ENCODE peak calls at places on chromosomes 16 and 17, in ten cellular contexts. J is retinal pigment epithelial cell; W is activated CD8-positive, alpha-beta T cell treated with anti-CD3 and anti-CD28 coated beads, Interleukin-2, amount 10 ng/mL, durations not matched to agents 7 days and 5 days; Z is left colon; A is activated gamma-delta T cell treated with Interleukin-2 at 50 U/mL for 16 hours; T is NCI-H1417; D is NCI-H1436; U is AG09309; B is GF-D8; Y is CD8-positive, alpha-beta T cell. O is an unnamed sample.
A peak's percentile ranks its signal among the peaks of the same experiment; 100 is the strongest.

GRCh38 chr16:73483934-73484712 is 436.2 kb upstream of the ZFHX3 start:
- DNase-seq in B (no peak), D (no peak), J (no peak), A (no peak), Z (no peak), T (no peak), Y (no peak), W (no peak), U (no peak), O (no peak)

GRCh38 chr17:42683407-42684031 is 1.2 kb downstream of the CNTNAP1 start:
- DNase-seq in Y (no peak), J (no peak), W (no peak), B (no peak), A (no peak), U (no peak), T (no peak), Z (peak; percentile 70), D (no peak), O (no peak)

GRCh38 chr17:69954241-69954933 is 120.6 kb upstream of the KCNJ16 start:
- DNase-seq in Z (no peak), A (no peak), W (no peak), B (no peak), D (no peak), Y (no peak), U (no peak), T (no peak), J (no peak), O (no peak)

GRCh38 chr16:89094252-89094901 is 725 bp downstream of the ACSF3 start:
- DNase-seq in Y (no peak), W (no peak), A (no peak), J (no peak), Z (no peak), B (no peak), U (no peak), T (peak; percentile 36), D (no peak), O (no peak)

GRCh38 chr17:80586464-80587228 is 42.0 kb downstream of the RPTOR start:
- DNase-seq in A (no peak), W (no peak), B (no peak), Y (no peak), Z (no peak), T (no peak), J (no peak), D (no peak), U (no peak), O (no peak)

GRCh38 chr17:1011760-1012735 is 15.1 kb downstream of the TIMM22 start:
- DNase-seq in Z (no peak), Y (no peak), A (no peak), J (no peak), D (no peak), T (no peak), U (no peak), W (no peak), B (no peak), O (no peak)

GRCh38 chr17:53150101-53150698 is 672.5 kb upstream of the KIF2B start:
- DNase-seq in U (no peak), Z (no peak), J (no peak), D (peak; percentile 17), Y (no peak), T (peak; percentile 19), B (no peak), W (no peak), A (no peak), O (no peak)

GRCh38 chr17:42922335-42922734 is 21.7 kb downstream of the G6PC1 start:
- DNase-seq in B (no peak), J (no peak), Y (no peak), W (no peak), A (no peak), D (no peak), T (no peak), U (no peak), Z (no peak), O (no peak)

GRCh38 chr16:68553186-68553585 is 14.1 kb downstream of the ZFP90 start:
- DNase-seq in Z (no peak), J (no peak), B (no peak), A (no peak), U (no peak), Y (no peak), T (no peak), D (no peak), W (no peak), O (no peak)

GRCh38 chr17:48213797-48214196 is 106.2 kb downstream of the SNX11 start:
- DNase-seq in D (no peak), J (no peak), Y (no peak), W (no peak), B (no peak), A (no peak), U (no peak), Z (no peak), T (peak; percentile 93), O (no peak)

GRCh38 chr16:4744758-4745569 is 10.6 kb downstream of the DNAAF8 start:
- DNase-seq in T (peak; percentile 22), A (no peak), J (no peak), Z (no peak), B (no peak), D (no peak), W (no peak), Y (no peak), U (no peak), O (no peak)

GRCh38 chr17:40947929-40948328 is 10.5 kb upstream of the KRT23 start:
- DNase-seq in U (no peak), J (no peak), W (no peak), Z (no peak), Y (no peak), T (no peak), D (no peak), B (no peak), A (no peak), O (no peak)

GRCh38 chr17:64741924-64742670 is 80.0 kb upstream of the SMURF2 start:
- DNase-seq in J (no peak), D (no peak), T (no peak), U (peak; percentile 75), B (no peak), A (no peak), Y (no peak), W (no peak), Z (no peak), O (no peak)

GRCh38 chr17:75740215-75740614 is 19.0 kb downstream of the ITGB4 start:
- DNase-seq in J (no peak), Y (no peak), W (no peak), A (no peak), B (no peak), U (no peak), T (no peak), Z (no peak), D (no peak), O (no peak)

O was measured in neuronal stem cell.